ENCODE peak calls at places on chromosome 21, in six cellular contexts. D, U, B, Z, N and S are unnamed samples.

GRCh38 chr21:25760061-25760460 is 25.3 kb downstream of the GABPA start:
- DNase-seq in N (no peak), Z (no peak), B (no peak), U (no peak), D (no peak), S (no peak)

GRCh38 chr21:33299181-33299752 is 25.5 kb upstream of the IFNAR1 start:
- DNase-seq in Z (peak), D (no peak), U (no peak), N (no peak), B (no peak), S (no peak)

GRCh38 chr21:40841524-40842196 is 5.3 kb downstream of the DSCAM start:
- DNase-seq in N (peak), B (no peak), D (no peak), U (peak), Z (peak), S (no peak)

GRCh38 chr21:26883768-26884167 is 38.6 kb upstream of the ADAMTS1 start:
- DNase-seq in N (no peak), Z (no peak), D (peak), U (no peak), B (peak), S (no peak)

GRCh38 chr21:33019885-33020557 is 5.7 kb upstream of the OLIG2 start:
- DNase-seq in U (peak), Z (peak), B (no peak), N (peak), D (no peak), S (no peak)

GRCh38 chr21:36471254-36471723 is 8.6 kb downstream of the CLDN14 start:
- DNase-seq in N (no peak), D (peak), B (no peak), Z (peak), U (no peak), S (no peak)

GRCh38 chr21:18614327-18614726 is 210.7 kb upstream of the TMPRSS15 start:
- DNase-seq in N (no peak), B (no peak), Z (no peak), U (no peak), D (no peak), S (no peak)

GRCh38 chr21:36255650-36256047 is 64.3 kb upstream of the MORC3 start:
- DNase-seq in Z (no peak), B (no peak), U (no peak), N (no peak), D (no peak), S (no peak)

GRCh38 chr21:29080454-29080930 is 7.0 kb upstream of the CCT8 start:
- DNase-seq in D (peak), B (no peak), N (no peak), Z (no peak), U (no peak), S (no peak)

GRCh38 chr21:45150630-45151265 is 76.4 kb downstream of the ADARB1 start:
- DNase-seq in U (peak), D (no peak), N (no peak), Z (no peak), B (no peak), S (no peak)

GRCh38 chr21:32658524-32658923 is 46.3 kb upstream of the CFAP298 start:
- DNase-seq in U (no peak), Z (no peak), D (no peak), N (no peak), B (no peak), S (no peak)

GRCh38 chr21:44927587-44928461 is 7.1 kb upstream of the ITGB2 start:
- DNase-seq in Z (peak), N (peak), D (peak), B (peak), U (no peak), S (no peak)

GRCh38 chr21:29233611-29234540 is 64.8 kb upstream of the BACH1 start:
- DNase-seq in Z (peak), U (peak), D (no peak), B (no peak), N (no peak), S (no peak)

GRCh38 chr21:36232641-36233040 is 76.0 kb downstream of the DOP1B start:
- DNase-seq in U (no peak), B (no peak), Z (peak), N (no peak), D (no peak), S (no peak)

GRCh38 chr21:28632718-28633408 is 359.8 kb downstream of the LTN1 start:
- DNase-seq in Z (peak), B (peak), N (no peak), D (peak), U (peak), S (peak)

GRCh38 chr21:36504067-36505058 is 24.4 kb upstream of the CLDN14 start:
- DNase-seq in D (peak), U (peak), N (no peak), Z (peak), B (peak), S (no peak)

GRCh38 chr21:33030633-33031032 is 4.9 kb downstream of the OLIG2 start:
- DNase-seq in U (no peak), Z (no peak), D (no peak), B (no peak), N (no peak), S (no peak)

GRCh38 chr21:45539796-45540600 is 2.2 kb downstream of the SLC19A1 start:
- DNase-seq in Z (no peak), B (no peak), N (peak), D (no peak), U (no peak), S (no peak)

GRCh38 chr21:31343680-31344480 is at the start of gene TIAM1:
- DNase-seq in D (peak), U (peak), N (peak), Z (peak), B (peak), S (no peak)

GRCh38 chr21:37374026-37374425 is 7.5 kb downstream of the DYRK1A start:
- DNase-seq in D (peak), Z (peak), N (no peak), U (no peak), B (peak), S (no peak)

GRCh38 chr21:35533893-35534292 is 484.8 kb upstream of the RUNX1 start:
- DNase-seq in Z (no peak), D (no peak), U (no peak), B (no peak), N (no peak), S (no peak)

GRCh38 chr21:34365794-34366193 is 2.0 kb downstream of the KCNE2 start:
- DNase-seq in N (peak), U (peak), D (no peak), Z (no peak), B (no peak), S (no peak)

GRCh38 chr21:34369741-34370140 is 5.6 kb upstream of the SMIM11 start:
- DNase-seq in N (no peak), B (no peak), Z (no peak), U (no peak), D (no peak), S (no peak)

GRCh38 chr21:34363733-34364132 is at the start of gene KCNE2:
- DNase-seq in N (peak), D (no peak), B (no peak), U (no peak), Z (peak), S (no peak)

GRCh38 chr21:34364921-34365320 is 1.1 kb downstream of the KCNE2 start:
- DNase-seq in Z (no peak), B (no peak), U (no peak), D (no peak), N (peak), S (no peak)

DNA sequence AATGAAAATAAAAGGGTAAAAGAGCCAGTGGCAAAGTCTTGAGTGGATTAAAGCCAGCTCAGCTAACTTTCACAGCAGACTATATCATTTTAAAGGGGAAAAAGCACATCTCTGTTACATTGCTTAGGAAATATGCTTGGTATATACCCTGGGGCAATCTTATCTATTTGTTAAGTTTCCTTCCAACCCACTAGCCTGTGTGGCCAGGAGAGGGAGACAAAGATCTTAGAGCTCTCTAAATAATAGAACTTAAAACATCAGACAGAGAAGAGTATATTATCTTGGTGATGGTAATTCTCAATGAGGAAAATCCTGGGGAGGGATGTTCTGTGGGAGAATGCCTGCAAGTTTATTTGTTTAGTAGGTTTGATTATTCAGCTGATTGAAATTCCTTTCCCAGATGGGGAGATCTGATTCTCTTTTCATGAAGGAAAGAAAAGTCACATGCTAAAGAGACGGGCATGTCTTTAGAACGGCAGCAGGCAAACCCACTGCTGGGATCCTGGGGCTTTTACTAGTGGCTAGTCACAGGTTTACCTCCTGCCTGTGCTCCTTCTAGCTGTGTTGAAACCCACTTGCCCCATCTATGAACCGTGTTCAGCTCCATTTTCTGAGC is 3.6 kb downstream of the KCNE2 start:
- DNase-seq in N (peak), Z (peak), B (peak), U (peak), D (peak), S (peak)
- TF ChIP-seq CTCF in N (peak), Z (peak), B (peak), U (peak), D (peak), S (peak)

GRCh38 chr21:16674949-16675348 is 837.9 kb upstream of the CXADR start:
- DNase-seq in Z (no peak), N (no peak), U (no peak), D (no peak), B (no peak), S (no peak)

GRCh38 chr21:16678479-16678878 is 834.4 kb upstream of the CXADR start:
- DNase-seq in D (no peak), U (no peak), N (no peak), B (no peak), Z (no peak), S (no peak)
- H3K4me3 ChIP-seq in D (no peak), U (no peak), N (no peak), B (no peak), Z (no peak), S (no peak)

GRCh38 chr21:46634966-46635323 is 529 bp upstream of the PRMT2 start:
- DNase-seq in Z (peak), D (peak), N (no peak), U (peak), B (peak), S (peak)
- TF ChIP-seq CTCF in Z (peak), D (no peak), N (peak), U (peak), B (peak), S (no peak)

DNA sequence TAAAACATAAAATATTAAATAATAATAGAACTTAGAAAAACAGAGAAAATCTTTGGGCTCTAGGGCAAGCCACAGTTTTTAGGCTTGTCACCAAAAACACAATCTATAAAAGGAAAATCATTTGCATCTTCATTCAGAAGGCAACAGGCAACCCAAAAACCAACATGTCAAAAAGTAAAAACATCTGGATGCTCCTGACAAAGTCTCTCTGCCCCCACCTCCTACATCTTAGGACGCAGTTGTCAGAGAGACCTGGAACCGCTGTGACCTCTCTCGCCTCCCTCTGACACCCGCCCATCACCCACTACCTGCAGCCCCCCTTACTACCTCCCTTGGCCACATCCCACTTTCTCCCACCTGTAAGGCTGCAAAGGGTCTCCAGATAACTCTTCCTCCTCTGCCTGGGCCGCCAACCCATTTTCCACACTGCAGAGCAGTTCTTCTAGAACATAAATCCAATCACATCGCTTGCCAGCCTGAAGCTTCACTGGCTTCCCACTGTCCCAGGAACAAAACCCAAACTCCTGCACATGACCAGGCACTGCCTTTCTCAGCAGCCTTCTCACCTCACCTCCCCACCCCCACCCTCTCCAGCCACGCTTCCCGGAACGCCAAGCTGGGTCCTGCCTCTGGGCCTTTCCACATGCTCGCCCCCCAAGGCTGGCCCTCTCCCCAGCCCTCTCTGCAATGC is 14.7 kb downstream of the PRDM15 start:
- DNase-seq in D (no peak), N (peak), U (no peak), B (no peak), Z (no peak), S (no peak)
- H3K4me3 ChIP-seq in D (no peak), N (no peak), U (no peak), B (no peak), Z (no peak), S (no peak)

GRCh38 chr21:38806153-38806941 is 618 bp downstream of the ETS2 start:
- DNase-seq in N (peak), D (no peak), B (no peak), U (peak), Z (no peak), S (no peak)

GRCh38 chr21:38805282-38806152 is at the start of gene ETS2:
- DNase-seq in B (peak), N (peak), D (peak), U (peak), Z (peak), S (peak)

GRCh38 chr21:38803075-38803474 is 2.7 kb upstream of the ETS2 start:
- DNase-seq in B (no peak), N (no peak), U (no peak), D (no peak), Z (no peak), S (no peak)

GRCh38 chr21:38804030-38804616 is 1.6 kb upstream of the ETS2 start:
- DNase-seq in Z (no peak), D (no peak), U (no peak), B (no peak), N (no peak), S (no peak)

GRCh38 chr21:38804617-38805281 is 980 bp upstream of the ETS2 start:
- DNase-seq in Z (peak), N (peak), U (no peak), B (no peak), D (peak), S (no peak)
- TF ChIP-seq CTCF in Z (peak), N (peak), U (peak), B (peak), D (peak), S (peak)

GRCh38 chr21:43846430-43846829 is 18.6 kb upstream of the AGPAT3 start:
- DNase-seq in N (no peak), B (no peak), U (no peak), Z (no peak), D (no peak), S (no peak)

GRCh38 chr21:43845386-43845785 is 19.6 kb upstream of the AGPAT3 start:
- DNase-seq in U (no peak), N (no peak), B (no peak), Z (no peak), D (no peak), S (no peak)

GRCh38 chr21:43847301-43847700 is 17.7 kb upstream of the AGPAT3 start:
- DNase-seq in N (no peak), Z (no peak), B (no peak), D (no peak), U (no peak), S (no peak)

GRCh38 chr21:43840259-43840658 is 24.8 kb upstream of the AGPAT3 start:
- DNase-seq in N (no peak), Z (no peak), D (no peak), B (no peak), U (no peak), S (no peak)

GRCh38 chr21:43842742-43843141 is 22.3 kb upstream of the AGPAT3 start:
- DNase-seq in Z (no peak), D (no peak), B (no peak), N (no peak), U (no peak), S (no peak)
- H3K4me3 ChIP-seq in Z (no peak), D (no peak), B (no peak), N (no peak), U (no peak), S (no peak)

DNA sequence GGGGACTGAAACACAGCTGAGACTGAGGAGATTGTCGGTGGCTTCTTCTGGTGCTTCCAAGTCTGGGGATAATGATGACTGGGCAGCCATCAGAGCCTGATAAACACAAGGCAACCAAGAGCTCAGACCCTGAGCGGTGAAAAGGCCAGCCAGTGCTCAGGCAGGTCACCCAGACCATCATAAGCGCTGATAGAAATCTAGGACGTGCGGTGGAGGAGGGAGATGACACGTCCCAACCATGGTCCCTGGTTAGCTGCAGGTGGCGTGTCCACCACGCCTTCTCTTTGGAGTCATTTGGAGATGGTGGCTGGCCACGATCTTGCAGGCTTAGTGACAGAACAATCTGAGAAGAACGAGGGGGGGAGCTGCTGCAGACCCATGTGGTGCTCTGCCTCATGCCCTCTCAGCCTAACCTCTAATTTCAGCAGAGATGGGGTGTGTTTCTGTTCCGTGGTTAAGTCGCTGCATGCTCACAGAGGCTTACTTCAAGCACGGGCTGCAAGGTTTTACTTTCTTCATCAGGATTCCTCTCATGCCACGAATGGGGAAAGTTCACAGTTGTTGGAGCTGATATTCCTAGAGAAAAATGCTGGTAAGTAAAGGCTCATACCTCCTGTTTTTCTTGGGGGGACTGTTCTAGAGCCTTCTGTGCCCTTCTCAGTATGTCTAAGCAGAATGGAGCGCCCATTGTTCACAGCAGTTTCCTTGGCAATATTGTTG is 17.4 kb upstream of the IGSF5 start:
- DNase-seq in U (no peak), B (no peak), D (no peak), N (no peak), Z (no peak), S (no peak)
- TF ChIP-seq CTCF in U (no peak), B (no peak), D (no peak), N (no peak), Z (no peak), S (no peak)